ENCODE peak calls at places on chromosomes 4 and X, in seven cellular contexts. F is Jurkat, Clone E6-1; C is A549; I is heart left ventricle; N is stimulated activated CD8-positive, alpha-beta memory T cell treated with anti-CD3 and anti-CD28 coated beads, Interleukin-2, amount 100 ng/mL, for 1 hour; U is pancreas; Y is caudate nucleus. A is an unnamed sample.

GRCh38 chrX:52988985-52989917 is 30.9 kb upstream of the FAM156A start:
- DNase-seq in F (no peak), C (no peak), I (no peak), N (no peak), U (no peak), Y (no peak), A (no peak)

GRCh38 chr4:183823394-183823793 is 81.7 kb upstream of the STOX2 start:
- DNase-seq in F (no peak), C (no peak), I (no peak), N (no peak), U (no peak), Y (no peak), A (no peak)

GRCh38 chrX:30085571-30085970 is 129.8 kb upstream of the MAGEB2 start:
- DNase-seq in F (no peak), C (no peak), I (no peak), N (no peak), U (no peak), Y (no peak), A (no peak)

GRCh38 chrX:69152398-69152797 is 12.9 kb downstream of the PJA1 start:
- DNase-seq in F (no peak), C (no peak), I (no peak), N (no peak), U (peak; percentile 71), Y (no peak), A (peak; percentile 80)

GRCh38 chrX:129726307-129727111 is 12.3 kb upstream of the XPNPEP2 start:
- DNase-seq in F (no peak), C (peak; percentile 36), I (peak; percentile 48), N (no peak), U (peak; percentile 73), Y (no peak), A (peak; percentile 66)

GRCh38 chrX:93673869-93674271 is at the start of gene FAM133A:
- DNase-seq in F (no peak), C (no peak), I (no peak), N (no peak), U (no peak), Y (no peak), A (no peak)

GRCh38 chr4:123632646-123633045 is 236.1 kb downstream of the SPRY1 start:
- DNase-seq in F (no peak), C (no peak), I (no peak), N (no peak), U (no peak), Y (no peak), A (no peak)

GRCh38 chr4:153154010-153154975 is 50.0 kb upstream of the TRIM2 start:
- DNase-seq in F (peak; percentile 41), C (no peak), I (no peak), N (no peak), U (no peak), Y (no peak), A (no peak)

GRCh38 chrX:22057667-22058066 is 25.5 kb downstream of the PHEX start:
- DNase-seq in F (no peak), C (no peak), I (no peak), N (no peak), U (no peak), Y (no peak), A (no peak)

A was measured in right lobe of liver.